ENCODE peak calls at places on chromosomes 13 and 19, in five cellular contexts. One of them, this sample, is unnamed. For H3K4me1, the result is how much of the 10 kb centered on the place peaks cover.

GRCh38 chr19:8148410-8149231 is 771 bp downstream of the FBN3 start:
- DNase-seq in tibial nerve: no peak
- DNase-seq in right atrium auricular region: no peak
- DNase-seq in hepatocyte: peak
- DNase-seq in MM.1S: no peak
- DNase-seq in this sample: peak

GRCh38 chr13:64397699-64398098 is 2832.4 kb downstream of the PCDH9 start:
- DNase-seq in MM.1S: no peak
- DNase-seq in tibial nerve: no peak
- DNase-seq in hepatocyte: no peak
- DNase-seq in right atrium auricular region: no peak
- DNase-seq in this sample: no peak

GRCh38 chr19:30228113-30228725 is 144.0 kb upstream of the ZNF536 start:
- DNase-seq in MM.1S: no peak
- DNase-seq in tibial nerve: no peak
- DNase-seq in right atrium auricular region: no peak
- DNase-seq in hepatocyte: peak
- DNase-seq in this sample: no peak

GRCh38 chr19:30784850-30785459 is 412.8 kb downstream of the ZNF536 start:
- DNase-seq in hepatocyte: peak
- DNase-seq in right atrium auricular region: peak
- DNase-seq in MM.1S: peak
- DNase-seq in tibial nerve: peak
- DNase-seq in this sample: no peak

GRCh38 chr13:47672982-47673670 is 327.9 kb downstream of the SUCLA2 start:
- DNase-seq in tibial nerve: no peak
- DNase-seq in right atrium auricular region: no peak
- DNase-seq in MM.1S: no peak
- DNase-seq in hepatocyte: peak
- DNase-seq in this sample: no peak

GRCh38 chr13:112233256-112233655 is 142.9 kb upstream of the SPACA7 start:
- DNase-seq in MM.1S: no peak
- DNase-seq in hepatocyte: no peak
- DNase-seq in tibial nerve: no peak
- DNase-seq in right atrium auricular region: no peak
- DNase-seq in this sample: no peak

GRCh38 chr19:17246681-17247425 is 1.1 kb upstream of the NR2F6 start:
- DNase-seq in right atrium auricular region: no peak
- DNase-seq in MM.1S: no peak
- DNase-seq in hepatocyte: peak
- DNase-seq in tibial nerve: no peak
- DNase-seq in this sample: peak

GRCh38 chr13:112067871-112068305 is 939 bp downstream of the SOX1 start:
- DNase-seq in tibial nerve: no peak
- DNase-seq in hepatocyte: no peak
- DNase-seq in MM.1S: no peak
- DNase-seq in right atrium auricular region: no peak
- DNase-seq in this sample: no peak

GRCh38 chr19:48826606-48827020 is 9.7 kb downstream of the HSD17B14 start:
- DNase-seq in tibial nerve: no peak
- DNase-seq in right atrium auricular region: no peak
- DNase-seq in MM.1S: no peak
- DNase-seq in hepatocyte: no peak
- DNase-seq in this sample: peak

GRCh38 chr13:44158741-44159632 is 214.6 kb upstream of the SERP2 start:
- DNase-seq in tibial nerve: no peak
- DNase-seq in hepatocyte: peak
- DNase-seq in MM.1S: no peak
- DNase-seq in right atrium auricular region: no peak
- DNase-seq in this sample: no peak

GRCh38 chr13:108915634-108916497 is 286.5 kb downstream of the MYO16 start:
- DNase-seq in hepatocyte: peak
- DNase-seq in tibial nerve: peak
- DNase-seq in MM.1S: peak
- DNase-seq in right atrium auricular region: peak
- DNase-seq in this sample: peak

GRCh38 chr19:28296506-28296905 is 916.4 kb downstream of the UQCRFS1 start:
- DNase-seq in hepatocyte: no peak
- DNase-seq in right atrium auricular region: no peak
- DNase-seq in tibial nerve: no peak
- DNase-seq in MM.1S: no peak
- DNase-seq in this sample: no peak

GRCh38 chr13:93476175-93476574 is 249.6 kb downstream of the GPC6 start:
- DNase-seq in MM.1S: no peak
- DNase-seq in hepatocyte: peak
- DNase-seq in tibial nerve: no peak
- DNase-seq in right atrium auricular region: no peak
- DNase-seq in this sample: no peak

GRCh38 chr13:26017932-26018690 is 33.7 kb downstream of the SHISA2 start:
- DNase-seq in tibial nerve: no peak
- DNase-seq in MM.1S: no peak
- DNase-seq in hepatocyte: no peak
- DNase-seq in right atrium auricular region: no peak
- DNase-seq in this sample: no peak

GRCh38 chr13:111575719-111576118 is 255.3 kb downstream of the TEX29 start:
- DNase-seq in right atrium auricular region: no peak
- DNase-seq in tibial nerve: no peak
- DNase-seq in MM.1S: no peak
- DNase-seq in hepatocyte: no peak
- DNase-seq in this sample: no peak

GRCh38 chr19:444677-445210 is 16.1 kb downstream of the SHC2 start:
- DNase-seq in tibial nerve: no peak
- DNase-seq in right atrium auricular region: no peak
- DNase-seq in hepatocyte: no peak
- DNase-seq in MM.1S: no peak
- DNase-seq in this sample: no peak

GRCh38 chr19:41402010-41402409 is 4.4 kb downstream of the BCKDHA start:
- DNase-seq in right atrium auricular region: no peak
- DNase-seq in MM.1S: no peak
- DNase-seq in tibial nerve: no peak
- DNase-seq in hepatocyte: no peak
- DNase-seq in this sample: no peak

GRCh38 chr13:32281083-32281482 is 34.1 kb downstream of the ZAR1L start:
- DNase-seq in right atrium auricular region: no peak
- DNase-seq in tibial nerve: no peak
- DNase-seq in MM.1S: no peak
- DNase-seq in hepatocyte: no peak
- DNase-seq in this sample: no peak

GRCh38 chr13:32277838-32278237 is 37.3 kb downstream of the ZAR1L start:
- DNase-seq in right atrium auricular region: no peak
- DNase-seq in tibial nerve: no peak
- DNase-seq in hepatocyte: no peak
- DNase-seq in MM.1S: no peak
- DNase-seq in this sample: no peak

GRCh38 chr13:32282096-32282711 is 33.0 kb downstream of the ZAR1L start:
- DNase-seq in tibial nerve: no peak
- DNase-seq in MM.1S: no peak
- DNase-seq in hepatocyte: no peak
- DNase-seq in right atrium auricular region: no peak
- DNase-seq in this sample: no peak

GRCh38 chr13:32278456-32278855 is 36.7 kb downstream of the ZAR1L start:
- DNase-seq in hepatocyte: no peak
- DNase-seq in MM.1S: no peak
- DNase-seq in tibial nerve: no peak
- DNase-seq in right atrium auricular region: no peak
- DNase-seq in this sample: no peak
- H3K4me3 ChIP-seq in hepatocyte: no peak
- H3K4me3 ChIP-seq in MM.1S: no peak
- H3K4me3 ChIP-seq in tibial nerve: no peak
- H3K4me3 ChIP-seq in right atrium auricular region: no peak
- H3K4me3 ChIP-seq in this sample: no peak

DNA sequence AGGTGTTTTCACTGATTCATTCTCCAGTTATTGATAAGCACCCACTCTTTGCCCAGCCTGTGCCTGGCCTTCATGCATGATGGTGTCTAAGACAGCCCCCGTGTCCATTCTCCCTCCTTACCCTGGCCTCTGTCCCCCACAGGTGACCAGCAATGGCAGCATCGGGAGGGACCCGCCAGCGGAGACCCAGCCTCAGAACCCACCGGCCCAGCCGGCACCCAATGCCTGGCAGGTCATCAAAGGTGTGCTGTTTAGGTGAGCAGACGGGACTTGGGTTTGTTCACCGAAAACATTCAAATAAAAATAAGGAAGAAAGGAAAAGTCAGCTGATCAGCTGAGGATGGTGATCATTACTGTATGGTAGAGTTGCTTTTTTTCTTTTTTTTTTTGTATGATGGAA is 6.6 kb downstream of the CLPTM1 start:
- DNase-seq in right atrium auricular region: no peak
- DNase-seq in MM.1S: no peak
- DNase-seq in hepatocyte: no peak
- DNase-seq in tibial nerve: no peak
- DNase-seq in this sample: no peak
- H3K4me1 ChIP-seq in right atrium auricular region: under half
- H3K4me1 ChIP-seq in MM.1S: under half
- H3K4me1 ChIP-seq in hepatocyte: under half
- H3K4me1 ChIP-seq in tibial nerve: under half
- H3K4me1 ChIP-seq in this sample: under half

DNA sequence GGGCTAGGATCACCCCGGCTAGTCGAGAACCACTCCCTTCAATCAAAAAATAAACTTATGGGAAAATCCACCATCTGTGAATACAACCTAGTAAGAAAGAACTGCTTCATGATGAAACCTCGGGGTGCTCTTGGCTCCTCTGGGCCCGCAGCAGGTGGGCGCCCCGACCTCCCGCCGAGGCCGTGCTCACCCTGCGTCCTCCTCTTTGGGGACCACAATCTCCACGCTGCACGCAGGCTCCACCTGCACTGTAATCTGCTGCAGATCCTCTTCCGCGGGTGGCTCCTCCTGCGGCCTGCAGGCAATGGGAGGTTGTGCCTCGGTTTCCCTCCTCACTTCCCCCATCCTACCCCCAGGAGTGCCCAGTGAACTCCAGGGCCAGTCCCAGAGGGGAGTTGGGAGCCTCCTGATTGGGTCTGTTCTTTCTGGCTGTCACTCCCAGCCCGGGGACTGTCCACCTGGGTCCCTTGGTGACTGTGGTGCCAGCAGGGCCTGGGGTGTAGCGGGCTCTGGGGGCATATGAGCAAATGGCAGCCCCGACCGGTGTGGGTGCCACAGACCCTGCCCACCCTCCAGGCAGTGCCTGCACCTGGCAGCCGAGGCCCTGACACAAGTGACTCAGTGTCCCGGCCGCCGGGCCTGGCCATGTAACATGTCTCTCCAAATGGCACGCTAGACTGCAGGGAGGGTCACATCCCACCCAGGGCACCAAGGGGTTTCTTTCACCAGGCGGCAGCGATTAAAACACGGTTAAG is 15.1 kb upstream of the CACTIN start:
- DNase-seq in hepatocyte: no peak
- DNase-seq in tibial nerve: no peak
- DNase-seq in MM.1S: no peak
- DNase-seq in right atrium auricular region: no peak
- DNase-seq in this sample: no peak
- TF ChIP-seq CTCF in hepatocyte: no peak
- TF ChIP-seq CTCF in tibial nerve: no peak
- TF ChIP-seq CTCF in MM.1S: no peak
- TF ChIP-seq CTCF in right atrium auricular region: no peak
- TF ChIP-seq CTCF in this sample: no peak

GRCh38 chr13:113493315-113493951 is 2.9 kb upstream of the DCUN1D2 start:
- DNase-seq in hepatocyte: peak
- DNase-seq in right atrium auricular region: no peak
- DNase-seq in MM.1S: peak
- DNase-seq in tibial nerve: no peak
- DNase-seq in this sample: peak

GRCh38 chr13:113495494-113496251 is 5.2 kb upstream of the DCUN1D2 start:
- DNase-seq in tibial nerve: no peak
- DNase-seq in MM.1S: no peak
- DNase-seq in right atrium auricular region: no peak
- DNase-seq in hepatocyte: peak
- DNase-seq in this sample: no peak

GRCh38 chr13:113499936-113500335 is 9.4 kb upstream of the DCUN1D2 start:
- DNase-seq in right atrium auricular region: no peak
- DNase-seq in hepatocyte: no peak
- DNase-seq in tibial nerve: no peak
- DNase-seq in MM.1S: no peak
- DNase-seq in this sample: no peak

GRCh38 chr13:113500530-113501265 is 10.2 kb upstream of the DCUN1D2 start:
- DNase-seq in right atrium auricular region: no peak
- DNase-seq in MM.1S: no peak
- DNase-seq in tibial nerve: no peak
- DNase-seq in hepatocyte: no peak
- DNase-seq in this sample: no peak

DNA sequence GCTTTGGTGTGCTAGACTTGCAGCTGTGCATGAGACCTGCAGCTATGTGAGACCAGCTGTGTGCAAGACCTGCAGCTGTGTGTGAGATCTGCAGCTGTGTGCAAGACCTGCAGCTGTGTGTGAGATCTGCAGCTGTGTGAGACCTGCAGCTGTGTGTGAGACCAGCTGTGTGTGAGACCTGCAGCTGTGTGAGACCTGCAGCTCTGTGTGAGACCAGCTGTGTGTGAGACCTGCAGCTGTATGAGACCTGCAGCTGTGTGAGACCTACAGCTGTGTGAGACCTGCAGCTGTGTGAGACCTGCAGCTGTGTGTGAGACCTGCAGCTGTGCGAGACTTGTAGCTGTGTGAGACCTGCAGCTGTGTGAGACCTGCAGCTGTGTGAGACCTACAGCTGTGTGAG is 6.7 kb upstream of the DCUN1D2 start:
- DNase-seq in right atrium auricular region: no peak
- DNase-seq in hepatocyte: no peak
- DNase-seq in MM.1S: peak
- DNase-seq in tibial nerve: no peak
- DNase-seq in this sample: no peak
- H3K4me3 ChIP-seq in right atrium auricular region: no peak
- H3K4me3 ChIP-seq in hepatocyte: no peak
- H3K4me3 ChIP-seq in MM.1S: no peak
- H3K4me3 ChIP-seq in tibial nerve: no peak
- H3K4me3 ChIP-seq in this sample: no peak

DNA sequence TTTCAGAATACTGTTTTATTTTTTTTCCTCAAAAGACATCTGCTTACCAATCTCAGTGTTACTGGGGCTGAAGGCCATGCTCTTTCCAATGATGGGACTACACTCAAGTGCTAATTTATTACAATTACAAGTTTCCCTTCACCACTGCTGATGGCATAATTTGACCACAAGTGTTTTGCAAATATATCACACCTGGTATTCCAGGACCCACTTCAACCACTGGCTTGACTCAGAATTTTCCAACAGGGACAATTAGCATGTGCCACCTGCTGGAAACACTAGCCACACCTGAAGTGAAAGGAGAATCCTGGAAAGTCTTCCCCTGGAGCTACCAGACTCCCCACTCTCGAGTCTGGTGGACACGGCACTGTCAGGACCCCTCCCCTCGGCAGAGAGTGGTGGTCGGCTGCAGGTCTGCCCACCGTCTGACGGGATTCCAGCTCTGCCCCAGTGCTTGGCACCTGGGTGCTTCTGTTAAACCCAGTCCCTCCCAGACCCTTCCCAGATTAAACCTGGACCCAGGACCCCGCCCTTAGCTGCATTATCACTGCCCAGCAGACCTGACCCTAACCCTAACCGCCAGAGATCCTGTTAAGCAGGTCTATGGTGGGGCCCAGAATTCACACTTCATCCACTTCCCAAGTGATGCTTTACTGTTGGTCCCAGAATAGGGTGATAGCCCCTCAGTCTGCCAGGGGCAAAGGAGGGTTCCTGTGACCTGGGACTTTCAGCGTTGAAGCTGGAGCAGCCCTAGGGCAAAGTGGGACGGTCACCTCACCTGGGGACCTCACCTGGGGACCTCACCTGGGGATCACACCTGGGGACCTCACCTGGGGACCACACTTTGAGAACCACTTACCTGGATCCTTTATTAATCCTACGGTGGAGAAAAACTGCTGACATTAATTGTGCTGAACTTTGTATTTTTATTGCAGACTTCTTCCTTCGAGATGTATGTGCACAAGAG is 17.6 kb upstream of the RASA3 start:
- DNase-seq in MM.1S: no peak
- DNase-seq in hepatocyte: no peak
- DNase-seq in tibial nerve: no peak
- DNase-seq in right atrium auricular region: no peak
- DNase-seq in this sample: no peak
- H3K4me1 ChIP-seq in MM.1S: under half
- H3K4me1 ChIP-seq in hepatocyte: under half
- H3K4me1 ChIP-seq in tibial nerve: under half
- H3K4me1 ChIP-seq in right atrium auricular region: under half
- H3K4me1 ChIP-seq in this sample: under half

This sample was measured in Caco-2.